ENCODE peak calls at places on chromosomes 13 and 19, in seven cellular contexts. L is kidney epithelial cell, O is lower lobe of right lung, V is fibroblast of villous mesenchyme, Q is GM12864, F is A549, H is tibial nerve. C is an unnamed sample.

GRCh38 chr19:30144794-30145193 is 202.8 kb downstream of the URI1 start:
- DNase-seq in L (no peak), O (no peak), V (no peak), Q (no peak), F (no peak), H (no peak), C (no peak)

GRCh38 chr13:30333601-30334000 is 26.2 kb upstream of the KATNAL1 start:
- DNase-seq in L (no peak), O (no peak), V (no peak), Q (no peak), F (no peak), H (no peak), C (no peak)

GRCh38 chr13:38415233-38415632 is 65.6 kb downstream of the UFM1 start:
- DNase-seq in L (no peak), O (no peak), V (no peak), Q (peak), F (no peak), H (no peak), C (no peak)

GRCh38 chr19:40742477-40742876 is 7.8 kb downstream of the ACTMAP start:
- DNase-seq in L (no peak), O (no peak), V (no peak), Q (no peak), F (no peak), H (no peak), C (no peak)

GRCh38 chr19:19545707-19546106 is 7.6 kb downstream of the CILP2 start:
- DNase-seq in L (no peak), O (no peak), V (no peak), Q (no peak), F (no peak), H (no peak), C (no peak)

GRCh38 chr13:97257800-97258799 is 36.0 kb downstream of the MBNL2 start:
- DNase-seq in L (peak), O (no peak), V (peak), Q (no peak), F (peak), H (peak), C (peak)

GRCh38 chr19:30877591-30878230 is 471.5 kb downstream of the TSHZ3 start:
- DNase-seq in L (no peak), O (peak), V (no peak), Q (no peak), F (no peak), H (peak), C (no peak)

GRCh38 chr13:114143806-114144605 is 11.6 kb upstream of the RASA3 start:
- DNase-seq in L (peak), O (no peak), V (no peak), Q (no peak), F (peak), H (no peak), C (no peak)

GRCh38 chr13:32537580-32538233 is 888 bp downstream of the N4BP2L2 start:
- DNase-seq in L (no peak), O (peak), V (peak), Q (no peak), F (peak), H (peak), C (no peak)

GRCh38 chr13:49404621-49405020 is 39.2 kb downstream of the CAB39L start:
- DNase-seq in L (no peak), O (no peak), V (no peak), Q (no peak), F (no peak), H (no peak), C (no peak)

GRCh38 chr19:30069535-30070197 is 127.6 kb downstream of the URI1 start:
- DNase-seq in L (no peak), O (no peak), V (no peak), Q (no peak), F (no peak), H (no peak), C (no peak)

GRCh38 chr13:39108746-39109145 is 70.5 kb downstream of the NHLRC3 start:
- DNase-seq in L (no peak), O (no peak), V (no peak), Q (no peak), F (no peak), H (no peak), C (no peak)

GRCh38 chr13:70203661-70204229 is 95.5 kb upstream of the KLHL1 start:
- DNase-seq in L (no peak), O (no peak), V (no peak), Q (no peak), F (peak), H (no peak), C (no peak)

DNA sequence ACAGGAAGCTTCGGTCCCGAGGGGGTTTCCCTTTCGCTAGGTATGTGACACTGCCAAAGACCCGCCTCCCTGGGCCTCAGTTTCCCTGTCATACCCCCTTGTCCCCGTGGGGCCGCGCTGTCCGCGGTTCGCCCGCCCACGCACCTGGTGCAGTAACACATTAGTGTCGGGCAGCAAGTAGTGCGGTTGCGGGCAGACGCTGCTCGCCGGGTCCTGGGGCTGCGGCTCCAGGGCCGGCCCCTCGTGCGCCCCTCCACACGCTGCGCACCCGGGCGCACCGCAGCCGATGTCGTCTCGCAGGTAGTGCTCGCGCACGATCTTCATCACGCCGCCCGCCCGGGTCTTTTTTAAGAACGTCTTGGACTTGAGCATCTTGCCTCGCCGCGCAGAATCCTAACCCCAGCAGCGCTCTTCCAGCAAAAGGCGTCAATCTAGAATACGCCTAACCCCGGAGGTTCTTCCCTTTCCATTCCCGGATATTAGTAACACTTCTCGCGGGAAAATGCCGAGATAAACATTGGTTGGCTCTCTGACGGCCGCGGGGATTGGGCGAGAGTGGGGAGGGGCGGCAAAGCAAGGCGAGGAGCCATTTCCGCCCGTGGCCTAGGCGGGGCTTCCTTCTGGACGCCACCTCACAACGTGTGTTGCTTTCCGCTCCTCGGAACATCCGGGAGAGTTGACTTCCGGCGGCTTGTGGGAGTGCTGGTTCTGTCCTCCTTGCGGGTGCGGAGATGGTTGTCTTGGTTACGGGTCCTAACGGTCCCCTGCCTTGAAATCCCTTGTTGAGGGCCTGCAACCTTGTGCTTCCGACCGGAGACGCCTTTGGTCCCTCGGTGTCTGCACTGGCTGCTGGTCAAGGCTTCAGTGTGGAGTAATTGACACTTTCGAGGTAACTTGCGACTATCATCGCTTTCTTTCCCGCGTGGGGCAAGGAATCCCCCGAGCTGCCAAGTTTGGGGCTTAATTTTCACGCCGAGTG is at the start of the genes DIS3 and PIBF1:
- DNase-seq in L (peak), O (peak), V (peak), Q (peak), F (peak), H (peak), C (peak)
- TF ChIP-seq CTCF in L (peak), O (no peak), V (no peak), Q (peak), F (no peak), H (peak), C (no peak)

GRCh38 chr13:35309711-35310110 is 166.8 kb downstream of the MAB21L1 start:
- DNase-seq in L (no peak), O (no peak), V (no peak), Q (no peak), F (no peak), H (no peak), C (no peak)
- H3K4me3 ChIP-seq in L (no peak), O (no peak), V (no peak), Q (no peak), F (no peak), H (no peak), C (no peak)

DNA sequence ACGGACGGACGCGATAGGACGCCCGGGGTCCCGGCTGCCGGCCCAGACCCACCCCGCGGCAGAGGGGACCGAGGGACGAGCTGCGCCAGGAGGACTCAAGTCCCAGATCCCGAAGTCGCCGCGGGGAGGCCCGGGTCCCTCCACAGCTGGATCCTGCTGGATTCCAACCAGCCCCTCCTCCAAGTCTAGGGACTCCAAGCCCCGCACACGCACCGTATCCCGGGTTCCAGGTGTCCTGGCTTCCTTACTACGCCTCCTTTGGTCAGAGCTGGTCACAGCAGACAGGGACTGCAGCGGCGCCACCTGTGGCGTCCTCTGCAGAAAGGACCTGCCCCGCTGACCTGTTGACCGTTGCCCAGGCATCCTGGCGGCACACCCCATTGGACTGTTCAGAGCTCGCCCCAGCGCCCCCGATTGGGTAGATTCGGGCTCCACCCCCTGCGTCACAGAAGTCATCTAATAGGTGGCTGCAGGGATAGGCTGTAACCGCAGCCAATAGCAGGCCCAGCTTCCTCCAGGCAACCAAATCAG is 29.0 kb upstream of the ZNF709 start:
- DNase-seq in L (no peak), O (peak), V (no peak), Q (no peak), F (no peak), H (no peak), C (no peak)
- TF ChIP-seq CTCF in L (no peak), O (no peak), V (no peak), Q (no peak), F (no peak), H (no peak), C (no peak)

GRCh38 chr19:55253264-55253663 is 5.6 kb downstream of the PPP6R1 start:
- DNase-seq in L (no peak), O (no peak), V (no peak), Q (no peak), F (no peak), H (no peak), C (no peak)

GRCh38 chr19:55249841-55250240 is 9.0 kb downstream of the PPP6R1 start:
- DNase-seq in L (no peak), O (no peak), V (no peak), Q (no peak), F (no peak), H (no peak), C (no peak)

GRCh38 chr19:55250262-55251036 is 8.4 kb downstream of the PPP6R1 start:
- DNase-seq in L (no peak), O (no peak), V (no peak), Q (no peak), F (no peak), H (no peak), C (no peak)

GRCh38 chr19:55252760-55253159 is 6.1 kb downstream of the PPP6R1 start:
- DNase-seq in L (no peak), O (no peak), V (no peak), Q (no peak), F (no peak), H (no peak), C (no peak)

DNA sequence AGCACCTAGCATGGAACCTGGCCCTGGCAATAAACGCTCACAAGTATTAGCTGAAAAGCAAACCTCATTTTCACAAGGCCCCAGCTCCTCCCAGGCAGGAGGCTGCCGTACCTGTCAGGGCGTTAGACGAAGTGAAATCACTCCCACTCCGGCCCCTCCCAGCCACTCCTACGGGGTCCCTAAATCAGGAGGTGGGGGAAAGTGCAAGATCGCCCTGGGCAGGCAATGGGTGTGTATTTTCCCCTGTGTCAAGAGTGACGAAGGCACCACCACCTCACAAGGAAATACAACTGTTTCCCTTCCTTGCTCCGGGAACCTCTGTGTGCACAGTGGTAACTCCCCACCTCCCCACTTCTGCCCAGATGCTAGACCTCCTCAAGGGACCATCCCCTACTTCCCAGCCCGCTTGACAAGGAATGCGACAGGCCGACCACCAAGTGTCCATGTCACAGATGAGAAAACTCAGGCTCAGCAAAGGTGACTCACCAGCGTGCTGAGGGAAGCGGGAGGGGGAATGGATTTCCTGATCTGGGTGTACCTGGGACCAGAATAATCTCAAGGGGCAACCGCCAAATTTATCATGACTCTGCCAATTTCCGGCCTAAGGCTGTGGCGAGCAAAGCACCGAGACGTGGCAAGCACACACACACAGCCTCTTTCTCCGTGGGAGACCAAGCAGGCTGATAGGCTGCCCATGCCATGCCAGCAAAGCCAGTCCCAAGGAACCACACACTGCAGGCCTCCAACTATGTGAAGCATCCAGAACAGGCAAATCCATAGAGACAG is 7.3 kb downstream of the PPP6R1 start:
- DNase-seq in L (peak), O (no peak), V (no peak), Q (no peak), F (no peak), H (no peak), C (no peak)
- H3K4me3 ChIP-seq in L (no peak), O (no peak), V (no peak), Q (peak), F (no peak), H (no peak), C (no peak)

DNA sequence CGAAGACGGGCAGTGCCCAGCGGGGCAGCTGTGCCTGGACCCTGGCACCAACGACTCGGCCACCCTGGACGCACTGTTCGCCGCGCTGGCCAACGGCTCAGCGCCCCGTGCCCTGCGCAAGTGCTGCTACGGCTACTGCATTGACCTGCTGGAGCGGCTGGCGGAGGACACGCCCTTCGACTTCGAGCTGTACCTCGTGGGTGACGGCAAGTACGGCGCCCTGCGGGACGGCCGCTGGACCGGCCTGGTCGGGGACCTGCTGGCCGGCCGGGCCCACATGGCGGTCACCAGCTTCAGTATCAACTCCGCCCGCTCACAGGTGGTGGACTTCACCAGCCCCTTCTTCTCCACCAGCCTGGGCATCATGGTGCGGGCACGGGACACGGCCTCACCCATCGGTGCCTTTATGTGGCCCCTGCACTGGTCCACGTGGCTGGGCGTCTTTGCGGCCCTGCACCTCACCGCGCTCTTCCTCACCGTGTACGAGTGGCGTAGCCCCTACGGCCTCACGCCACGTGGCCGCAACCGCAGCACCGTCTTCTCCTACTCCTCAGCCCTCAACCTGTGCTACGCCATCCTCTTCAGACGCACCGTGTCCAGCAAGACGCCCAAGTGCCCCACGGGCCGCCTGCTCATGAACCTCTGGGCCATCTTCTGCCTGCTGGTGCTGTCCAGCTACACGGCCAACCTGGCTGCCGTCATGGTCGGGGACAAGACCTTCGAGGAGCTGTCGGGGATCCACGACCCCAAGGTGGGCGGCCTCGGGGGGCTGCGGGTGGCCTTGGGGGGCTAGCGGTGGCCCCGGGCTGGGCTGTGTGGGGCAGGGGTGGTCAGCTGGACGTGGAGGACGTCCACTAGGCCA is 4.8 kb downstream of the GRIN3B start:
- DNase-seq in L (no peak), O (no peak), V (no peak), Q (no peak), F (no peak), H (no peak), C (no peak)
- TF ChIP-seq CTCF in L (no peak), O (no peak), V (no peak), Q (no peak), F (no peak), H (no peak), C (no peak)